ENCODE peak calls at places on chromosome 17, in eight cellular contexts. One of them, this sample, is unnamed. For H3K27me3, the result is how much of the 10 kb centered on the place peaks cover.

GRCh38 chr17:74757931-74758845 is 9.8 kb downstream of the NHERF1 start:
- DNase-seq in psoas muscle: no peak
- DNase-seq in IMR-90: no peak
- DNase-seq in AG04450: no peak
- DNase-seq in heart right ventricle: no peak
- DNase-seq in spleen: no peak
- DNase-seq in ascending aorta: no peak
- DNase-seq in ovary: no peak
- DNase-seq in this sample: no peak

GRCh38 chr17:8420041-8420934 is 15.4 kb upstream of the NDEL1 start:
- DNase-seq in ascending aorta: no peak
- DNase-seq in spleen: no peak
- DNase-seq in ovary: peak
- DNase-seq in heart right ventricle: peak
- DNase-seq in AG04450: no peak
- DNase-seq in IMR-90: peak
- DNase-seq in psoas muscle: no peak
- DNase-seq in this sample: no peak

GRCh38 chr17:68544111-68544510 is 31.9 kb downstream of the PRKAR1A start:
- DNase-seq in ovary: no peak
- DNase-seq in spleen: no peak
- DNase-seq in psoas muscle: no peak
- DNase-seq in ascending aorta: no peak
- DNase-seq in IMR-90: no peak
- DNase-seq in AG04450: no peak
- DNase-seq in heart right ventricle: no peak
- DNase-seq in this sample: no peak

GRCh38 chr17:57612202-57613071 is 132.7 kb downstream of the CCDC182 start:
- DNase-seq in heart right ventricle: no peak
- DNase-seq in psoas muscle: peak
- DNase-seq in IMR-90: no peak
- DNase-seq in AG04450: no peak
- DNase-seq in spleen: no peak
- DNase-seq in ascending aorta: no peak
- DNase-seq in ovary: no peak
- DNase-seq in this sample: no peak

GRCh38 chr17:70050192-70050591 is 24.8 kb upstream of the KCNJ16 start:
- DNase-seq in psoas muscle: no peak
- DNase-seq in ovary: no peak
- DNase-seq in AG04450: no peak
- DNase-seq in heart right ventricle: no peak
- DNase-seq in IMR-90: no peak
- DNase-seq in ascending aorta: no peak
- DNase-seq in spleen: no peak
- DNase-seq in this sample: peak

GRCh38 chr17:9905902-9906301 is 831 bp upstream of the RCVRN start:
- DNase-seq in heart right ventricle: peak
- DNase-seq in ovary: no peak
- DNase-seq in AG04450: no peak
- DNase-seq in spleen: peak
- DNase-seq in ascending aorta: no peak
- DNase-seq in psoas muscle: peak
- DNase-seq in IMR-90: no peak
- DNase-seq in this sample: no peak

GRCh38 chr17:72176516-72176851 is 55.7 kb downstream of the SOX9 start:
- DNase-seq in ascending aorta: no peak
- DNase-seq in psoas muscle: no peak
- DNase-seq in ovary: no peak
- DNase-seq in spleen: no peak
- DNase-seq in AG04450: no peak
- DNase-seq in heart right ventricle: no peak
- DNase-seq in IMR-90: no peak
- DNase-seq in this sample: no peak

GRCh38 chr17:2511138-2511461 is 588 bp downstream of the METTL16 start:
- DNase-seq in ovary: no peak
- DNase-seq in IMR-90: no peak
- DNase-seq in psoas muscle: no peak
- DNase-seq in heart right ventricle: no peak
- DNase-seq in ascending aorta: no peak
- DNase-seq in spleen: no peak
- DNase-seq in AG04450: no peak
- DNase-seq in this sample: no peak

GRCh38 chr17:27756467-27757371 is 43.6 kb downstream of the NOS2 start:
- DNase-seq in heart right ventricle: no peak
- DNase-seq in IMR-90: peak
- DNase-seq in psoas muscle: peak
- DNase-seq in ascending aorta: no peak
- DNase-seq in AG04450: peak
- DNase-seq in ovary: no peak
- DNase-seq in spleen: no peak
- DNase-seq in this sample: no peak

GRCh38 chr17:2064511-2064910 is 9.6 kb downstream of the HIC1 start:
- DNase-seq in IMR-90: no peak
- DNase-seq in ovary: no peak
- DNase-seq in AG04450: no peak
- DNase-seq in spleen: no peak
- DNase-seq in ascending aorta: no peak
- DNase-seq in heart right ventricle: no peak
- DNase-seq in psoas muscle: no peak
- DNase-seq in this sample: no peak

GRCh38 chr17:27659685-27660084 is 28.7 kb downstream of the LGALS9 start:
- DNase-seq in AG04450: no peak
- DNase-seq in heart right ventricle: no peak
- DNase-seq in ovary: no peak
- DNase-seq in psoas muscle: no peak
- DNase-seq in IMR-90: no peak
- DNase-seq in spleen: no peak
- DNase-seq in ascending aorta: no peak
- DNase-seq in this sample: no peak

GRCh38 chr17:2692781-2693135 is 18.8 kb downstream of the CLUH start:
- DNase-seq in IMR-90: no peak
- DNase-seq in AG04450: no peak
- DNase-seq in psoas muscle: no peak
- DNase-seq in ovary: no peak
- DNase-seq in spleen: no peak
- DNase-seq in ascending aorta: no peak
- DNase-seq in heart right ventricle: no peak
- DNase-seq in this sample: no peak

GRCh38 chr17:62778990-62779681 is 29.0 kb downstream of the MARCHF10 start:
- DNase-seq in ovary: no peak
- DNase-seq in psoas muscle: no peak
- DNase-seq in AG04450: peak
- DNase-seq in heart right ventricle: no peak
- DNase-seq in ascending aorta: no peak
- DNase-seq in IMR-90: peak
- DNase-seq in spleen: no peak
- DNase-seq in this sample: peak

GRCh38 chr17:44381810-44382209 is 7.6 kb downstream of the ITGA2B start:
- DNase-seq in ascending aorta: no peak
- DNase-seq in IMR-90: no peak
- DNase-seq in ovary: no peak
- DNase-seq in AG04450: no peak
- DNase-seq in psoas muscle: no peak
- DNase-seq in spleen: no peak
- DNase-seq in heart right ventricle: no peak
- DNase-seq in this sample: no peak

GRCh38 chr17:71900830-71901229 is 220.0 kb upstream of the SOX9 start:
- DNase-seq in spleen: no peak
- DNase-seq in heart right ventricle: no peak
- DNase-seq in AG04450: no peak
- DNase-seq in ascending aorta: no peak
- DNase-seq in psoas muscle: no peak
- DNase-seq in ovary: no peak
- DNase-seq in IMR-90: peak
- DNase-seq in this sample: no peak

GRCh38 chr17:9645858-9646555 is 690 bp downstream of the USP43 start:
- DNase-seq in IMR-90: no peak
- DNase-seq in ascending aorta: no peak
- DNase-seq in ovary: no peak
- DNase-seq in AG04450: no peak
- DNase-seq in psoas muscle: no peak
- DNase-seq in heart right ventricle: peak
- DNase-seq in spleen: peak
- DNase-seq in this sample: no peak

GRCh38 chr17:7631398-7632380 is 1.8 kb downstream of the SHBG start:
- DNase-seq in IMR-90: no peak
- DNase-seq in heart right ventricle: peak
- DNase-seq in ascending aorta: no peak
- DNase-seq in spleen: no peak
- DNase-seq in AG04450: no peak
- DNase-seq in psoas muscle: no peak
- DNase-seq in ovary: no peak
- DNase-seq in this sample: no peak

GRCh38 chr17:82272495-82273326 is 789 bp downstream of the CSNK1D start:
- DNase-seq in IMR-90: no peak
- DNase-seq in ovary: peak
- DNase-seq in AG04450: no peak
- DNase-seq in spleen: peak
- DNase-seq in heart right ventricle: peak
- DNase-seq in ascending aorta: no peak
- DNase-seq in psoas muscle: peak
- DNase-seq in this sample: no peak

GRCh38 chr17:79136596-79136995 is 62.0 kb downstream of the ENGASE start:
- DNase-seq in ovary: no peak
- DNase-seq in ascending aorta: no peak
- DNase-seq in psoas muscle: no peak
- DNase-seq in heart right ventricle: no peak
- DNase-seq in spleen: no peak
- DNase-seq in IMR-90: no peak
- DNase-seq in AG04450: no peak
- DNase-seq in this sample: no peak

GRCh38 chr17:14205992-14206461 is 30.6 kb downstream of the CDRT15 start:
- DNase-seq in IMR-90: no peak
- DNase-seq in spleen: peak
- DNase-seq in heart right ventricle: peak
- DNase-seq in AG04450: no peak
- DNase-seq in psoas muscle: peak
- DNase-seq in ovary: no peak
- DNase-seq in ascending aorta: no peak
- DNase-seq in this sample: no peak

DNA sequence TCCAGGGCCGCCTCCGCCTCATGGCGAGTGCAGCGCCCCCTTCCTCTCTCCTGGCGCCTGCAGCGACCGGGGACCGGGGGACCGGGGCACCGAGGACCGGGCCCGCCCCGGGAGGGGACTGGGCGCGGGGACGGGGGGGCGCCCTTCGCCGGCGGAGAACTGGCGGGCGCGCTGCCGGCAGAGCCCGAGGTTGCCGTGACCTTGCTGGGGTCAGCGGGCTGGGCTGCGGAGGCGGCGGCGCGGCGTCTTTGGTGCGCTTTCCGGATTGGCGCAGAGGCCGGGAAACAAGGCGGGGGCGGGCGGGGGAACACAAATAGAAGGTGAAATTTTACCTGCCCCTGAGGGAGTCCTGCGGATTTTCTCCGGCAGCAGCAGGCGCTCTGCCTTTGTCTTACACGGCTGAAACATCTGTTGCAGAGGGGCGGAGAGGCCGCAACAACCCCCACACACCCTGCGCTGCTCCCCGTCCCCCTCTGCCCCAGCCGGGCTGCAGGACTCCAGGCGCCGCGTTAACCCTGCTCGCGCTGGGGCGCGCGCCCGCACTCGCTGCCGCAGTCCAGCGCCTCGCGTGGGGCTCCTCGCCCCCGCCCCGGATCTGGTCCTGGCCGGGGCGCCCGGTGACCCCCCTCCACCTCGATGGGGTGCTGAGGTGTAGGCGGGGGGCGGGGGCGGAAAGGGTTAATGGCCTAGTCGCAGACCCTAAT is 53.5 kb downstream of the SREBF1 start:
- DNase-seq in heart right ventricle: peak
- DNase-seq in ascending aorta: no peak
- DNase-seq in spleen: peak
- DNase-seq in IMR-90: no peak
- DNase-seq in ovary: peak
- DNase-seq in AG04450: no peak
- DNase-seq in psoas muscle: peak
- DNase-seq in this sample: no peak
- TF ChIP-seq CTCF in heart right ventricle: peak
- TF ChIP-seq CTCF in ascending aorta: no peak
- TF ChIP-seq CTCF in spleen: no peak
- TF ChIP-seq CTCF in IMR-90: no peak
- TF ChIP-seq CTCF in ovary: no peak
- TF ChIP-seq CTCF in AG04450: peak
- TF ChIP-seq CTCF in psoas muscle: peak
- TF ChIP-seq CTCF in this sample: no peak

GRCh38 chr17:42982266-42982665 is 1.9 kb downstream of the RUNDC1 start:
- DNase-seq in ascending aorta: no peak
- DNase-seq in spleen: no peak
- DNase-seq in AG04450: no peak
- DNase-seq in psoas muscle: no peak
- DNase-seq in ovary: no peak
- DNase-seq in IMR-90: no peak
- DNase-seq in heart right ventricle: no peak
- DNase-seq in this sample: no peak
- H3K4me3 ChIP-seq in ascending aorta: no peak
- H3K4me3 ChIP-seq in spleen: no peak
- H3K4me3 ChIP-seq in AG04450: no peak
- H3K4me3 ChIP-seq in psoas muscle: no peak
- H3K4me3 ChIP-seq in ovary: no peak
- H3K4me3 ChIP-seq in IMR-90: no peak
- H3K4me3 ChIP-seq in heart right ventricle: no peak
- H3K4me3 ChIP-seq in this sample: no peak

DNA sequence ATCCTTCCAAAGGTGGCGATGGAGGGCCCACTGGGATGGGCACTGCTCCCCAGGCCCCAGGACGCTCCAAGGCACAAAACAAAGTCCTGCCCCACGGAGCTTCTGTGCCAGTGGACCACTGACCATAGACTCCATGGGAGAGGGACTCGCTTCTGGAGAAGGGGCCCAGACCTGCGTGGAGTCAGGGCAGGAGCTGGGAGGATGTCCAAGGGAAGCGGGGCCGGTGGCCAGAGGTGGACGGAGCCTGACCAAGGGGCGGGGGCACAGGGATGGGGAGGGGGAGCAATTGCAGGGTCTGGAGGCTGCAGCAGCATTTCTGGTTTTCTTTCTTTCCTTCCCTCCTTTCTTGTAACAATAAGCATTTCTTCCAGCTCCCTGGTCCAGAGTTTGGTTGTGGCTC is 14.1 kb downstream of the KCNJ12 start:
- DNase-seq in spleen: no peak
- DNase-seq in ascending aorta: no peak
- DNase-seq in psoas muscle: no peak
- DNase-seq in heart right ventricle: no peak
- DNase-seq in AG04450: no peak
- DNase-seq in ovary: no peak
- DNase-seq in IMR-90: no peak
- DNase-seq in this sample: no peak
- H3K27me3 ChIP-seq in spleen: under half
- H3K27me3 ChIP-seq in ascending aorta: under half
- H3K27me3 ChIP-seq in psoas muscle: under half
- H3K27me3 ChIP-seq in heart right ventricle: under half
- H3K27me3 ChIP-seq in AG04450: under half
- H3K27me3 ChIP-seq in ovary: under half
- H3K27me3 ChIP-seq in IMR-90: under half
- H3K27me3 ChIP-seq in this sample: under half

DNA sequence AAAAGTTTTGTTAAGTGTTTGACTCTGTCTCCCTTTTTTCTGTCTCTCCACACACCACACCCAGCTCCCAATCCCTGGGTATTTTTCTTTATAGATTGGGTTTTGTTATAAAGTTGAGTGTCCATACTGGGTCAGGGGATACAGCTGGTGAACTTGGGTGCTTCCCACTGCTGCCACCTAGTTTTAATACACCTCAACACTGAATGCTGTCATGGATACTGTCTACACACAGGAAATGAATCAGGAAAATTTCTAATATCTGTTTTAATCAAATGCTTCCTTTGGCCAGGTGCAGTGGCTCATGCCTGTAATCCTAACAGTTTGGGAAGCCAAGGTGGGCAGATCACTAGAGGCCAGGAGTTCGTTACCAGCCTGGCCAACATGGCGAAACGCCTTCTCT is 5.3 kb upstream of the TAOK1 start:
- DNase-seq in ascending aorta: no peak
- DNase-seq in spleen: no peak
- DNase-seq in AG04450: no peak
- DNase-seq in IMR-90: no peak
- DNase-seq in psoas muscle: no peak
- DNase-seq in ovary: no peak
- DNase-seq in heart right ventricle: no peak
- DNase-seq in this sample: no peak
- TF ChIP-seq CTCF in ascending aorta: no peak
- TF ChIP-seq CTCF in spleen: no peak
- TF ChIP-seq CTCF in AG04450: no peak
- TF ChIP-seq CTCF in IMR-90: no peak
- TF ChIP-seq CTCF in psoas muscle: no peak
- TF ChIP-seq CTCF in ovary: no peak
- TF ChIP-seq CTCF in heart right ventricle: no peak
- TF ChIP-seq CTCF in this sample: no peak